ENCODE peak calls at places on chromosomes 16 and 17, in five cellular contexts. N is HepG2; K is pancreas; I is stimulated activated naive CD8-positive, alpha-beta T cell treated with anti-CD3 and anti-CD28 coated beads, Interleukin-15, Interleukin-2, amounts not matched to agents 100 U/mL and 50 U/mL, for 24 hours; V is gastrocnemius medialis. T is an unnamed sample.

GRCh38 chr16:30112197-30113030 is 923 bp downstream of the GDPD3 start:
- ATAC-seq in K (peak), N (peak), V (no peak), I (peak), T (peak)

GRCh38 chr16:57803413-57803990 is 1.2 kb upstream of the KIFC3 start:
- ATAC-seq in K (no peak), I (no peak), N (peak), V (no peak), T (no peak)

GRCh38 chr17:80593171-80593570 is 48.5 kb downstream of the RPTOR start:
- ATAC-seq in I (no peak), V (no peak), N (no peak), K (no peak), T (no peak)

GRCh38 chr17:3658784-3659449 is 9.5 kb downstream of the TAX1BP3 start:
- ATAC-seq in K (no peak), N (no peak), V (no peak), I (no peak), T (peak)

GRCh38 chr17:38735161-38735997 is 5.2 kb downstream of the CISD3 start:
- ATAC-seq in V (no peak), K (no peak), N (no peak), I (no peak), T (peak)

GRCh38 chr17:20073056-20073979 is 64.2 kb downstream of the SPECC1 start:
- ATAC-seq in V (no peak), I (peak), K (no peak), N (no peak), T (no peak)

GRCh38 chr17:32519769-32520701 is 33.2 kb downstream of the CDK5R1 start:
- ATAC-seq in I (peak), V (no peak), N (peak), K (peak), T (peak)

GRCh38 chr16:82138478-82139285 is 31.3 kb downstream of the MPHOSPH6 start:
- ATAC-seq in K (no peak), V (no peak), I (no peak), N (no peak), T (no peak)

GRCh38 chr16:11060856-11061255 is 116.5 kb downstream of the CLEC16A start:
- ATAC-seq in I (no peak), N (no peak), V (no peak), K (no peak), T (no peak)

T was measured in SK-N-SH treated with all-trans-retinoic acid at 6 μM for 48 hours.